ENCODE peak calls at places on chromosome 3, in four cellular contexts. R, G, L and B are unnamed samples.

GRCh38 chr3:188338081-188338480 is 184.1 kb downstream of the LPP start:
- DNase-seq in R (no peak), G (no peak), L (no peak), B (no peak)

GRCh38 chr3:197270558-197271317 is 27.7 kb downstream of the DLG1 start:
- DNase-seq in R (no peak), G (no peak), L (no peak), B (no peak)

GRCh38 chr3:193594946-193595689 is 2.1 kb downstream of the OPA1 start:
- DNase-seq in R (no peak), G (no peak), L (no peak), B (no peak)

GRCh38 chr3:49619649-49620048 is 54.5 kb upstream of the APEH start:
- DNase-seq in R (no peak), G (no peak), L (no peak), B (no peak)

GRCh38 chr3:42591811-42592210 is 1.2 kb downstream of the SS18L2 start:
- DNase-seq in R (no peak), G (no peak), L (no peak), B (no peak)

GRCh38 chr3:73577704-73578103 is 47.0 kb downstream of the PDZRN3 start:
- DNase-seq in R (no peak), G (no peak), L (no peak), B (no peak)

GRCh38 chr3:190369701-190370295 is 18.2 kb upstream of the CLDN16 start:
- DNase-seq in R (no peak), G (no peak), L (no peak), B (no peak)

GRCh38 chr3:187949093-187949820 is 204.0 kb upstream of the BCL6 start:
- DNase-seq in R (no peak), G (no peak), L (no peak), B (no peak)

GRCh38 chr3:194572944-194573491 is 60.2 kb downstream of the TMEM44 start:
- DNase-seq in R (no peak), G (no peak), L (no peak), B (no peak)

GRCh38 chr3:114365268-114365667 is 71.4 kb downstream of the TIGIT start:
- DNase-seq in R (no peak), G (no peak), L (no peak), B (no peak)

GRCh38 chr3:114374433-114374832 is 80.6 kb downstream of the TIGIT start:
- DNase-seq in R (no peak), G (no peak), L (no peak), B (no peak)

GRCh38 chr3:114365909-114366308 is 72.1 kb downstream of the TIGIT start:
- DNase-seq in R (no peak), G (no peak), L (no peak), B (no peak)

GRCh38 chr3:114376091-114376490 is 82.3 kb downstream of the TIGIT start:
- DNase-seq in R (no peak), G (no peak), L (no peak), B (no peak)

DNA sequence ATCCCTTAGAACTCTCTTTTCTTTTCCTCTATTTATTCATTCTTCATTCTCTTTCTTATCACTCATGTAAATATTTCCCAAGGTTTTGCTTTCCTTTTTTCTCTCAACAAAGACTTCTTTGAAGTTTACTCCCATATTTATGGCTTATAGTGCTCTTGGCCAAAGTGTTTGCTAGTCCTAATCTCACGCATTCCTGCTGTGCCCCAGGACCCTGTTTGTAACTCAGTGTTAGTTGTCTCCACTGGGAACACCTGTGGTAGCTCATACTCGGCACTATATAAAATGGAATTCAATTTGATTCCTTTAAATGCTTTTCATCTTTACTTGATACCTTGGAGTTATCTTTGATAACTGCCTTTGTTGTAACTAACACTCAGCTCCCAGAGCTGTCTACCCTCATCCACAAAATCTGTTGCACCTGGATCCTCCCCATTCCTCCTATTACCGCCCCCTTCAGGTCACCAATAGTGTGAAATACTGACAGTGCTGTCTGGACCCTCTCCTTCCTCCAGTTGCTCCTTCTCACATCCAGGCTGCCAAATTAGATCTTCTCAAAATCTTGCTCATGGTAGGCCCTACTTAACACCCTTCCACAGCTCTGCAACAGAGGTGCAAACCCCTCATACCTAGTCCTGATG is 76.8 kb downstream of the TIGIT start:
- DNase-seq in R (no peak), G (no peak), L (no peak), B (no peak)
- TF ChIP-seq CTCF in R (no peak), G (peak; percentile 18), L (no peak), B (no peak)

GRCh38 chr3:160225181-160226025 is at the start of gene C3orf80:
- DNase-seq in R (peak; percentile 49), G (peak; percentile 73), L (peak; percentile 77), B (peak; percentile 81)
- TF ChIP-seq CTCF in R (peak; percentile 58), G (peak; percentile 42), L (no peak), B (no peak)

GRCh38 chr3:48130321-48130881 is 57.8 kb downstream of the CDC25A start:
- DNase-seq in R (no peak), G (no peak), L (peak; percentile 29), B (no peak)
- TF ChIP-seq CTCF in R (no peak), G (no peak), L (no peak), B (no peak)

GRCh38 chr3:156814295-156814694 is 11.9 kb upstream of the LEKR1 start:
- DNase-seq in R (no peak), G (no peak), L (no peak), B (no peak)

GRCh38 chr3:156817931-156818765 is 8.0 kb upstream of the LEKR1 start:
- DNase-seq in R (no peak), G (no peak), L (no peak), B (no peak)

GRCh38 chr3:156818890-156819289 is 7.3 kb upstream of the LEKR1 start:
- DNase-seq in R (peak; percentile 44), G (no peak), L (no peak), B (peak; percentile 66)

GRCh38 chr3:156816794-156817741 is 9.1 kb upstream of the LEKR1 start:
- DNase-seq in R (peak; percentile 49), G (peak; percentile 86), L (peak; percentile 93), B (peak; percentile 99)

GRCh38 chr3:156816091-156816793 is 9.9 kb upstream of the LEKR1 start:
- DNase-seq in R (no peak), G (peak; percentile 54), L (peak; percentile 43), B (peak; percentile 71)
- TF ChIP-seq CTCF in R (no peak), G (peak; percentile 10), L (no peak), B (no peak)

GRCh38 chr3:101849714-101850326 is 506 bp downstream of the NFKBIZ start:
- DNase-seq in R (no peak), G (no peak), L (peak; percentile 43), B (no peak)

GRCh38 chr3:101847328-101847727 is 2.0 kb upstream of the NFKBIZ start:
- DNase-seq in R (no peak), G (no peak), L (no peak), B (no peak)

GRCh38 chr3:101848326-101848725 is 988 bp upstream of the NFKBIZ start:
- DNase-seq in R (no peak), G (no peak), L (no peak), B (no peak)

GRCh38 chr3:101850327-101851048 is 1.2 kb downstream of the NFKBIZ start:
- DNase-seq in R (no peak), G (peak; percentile 56), L (no peak), B (no peak)

DNA sequence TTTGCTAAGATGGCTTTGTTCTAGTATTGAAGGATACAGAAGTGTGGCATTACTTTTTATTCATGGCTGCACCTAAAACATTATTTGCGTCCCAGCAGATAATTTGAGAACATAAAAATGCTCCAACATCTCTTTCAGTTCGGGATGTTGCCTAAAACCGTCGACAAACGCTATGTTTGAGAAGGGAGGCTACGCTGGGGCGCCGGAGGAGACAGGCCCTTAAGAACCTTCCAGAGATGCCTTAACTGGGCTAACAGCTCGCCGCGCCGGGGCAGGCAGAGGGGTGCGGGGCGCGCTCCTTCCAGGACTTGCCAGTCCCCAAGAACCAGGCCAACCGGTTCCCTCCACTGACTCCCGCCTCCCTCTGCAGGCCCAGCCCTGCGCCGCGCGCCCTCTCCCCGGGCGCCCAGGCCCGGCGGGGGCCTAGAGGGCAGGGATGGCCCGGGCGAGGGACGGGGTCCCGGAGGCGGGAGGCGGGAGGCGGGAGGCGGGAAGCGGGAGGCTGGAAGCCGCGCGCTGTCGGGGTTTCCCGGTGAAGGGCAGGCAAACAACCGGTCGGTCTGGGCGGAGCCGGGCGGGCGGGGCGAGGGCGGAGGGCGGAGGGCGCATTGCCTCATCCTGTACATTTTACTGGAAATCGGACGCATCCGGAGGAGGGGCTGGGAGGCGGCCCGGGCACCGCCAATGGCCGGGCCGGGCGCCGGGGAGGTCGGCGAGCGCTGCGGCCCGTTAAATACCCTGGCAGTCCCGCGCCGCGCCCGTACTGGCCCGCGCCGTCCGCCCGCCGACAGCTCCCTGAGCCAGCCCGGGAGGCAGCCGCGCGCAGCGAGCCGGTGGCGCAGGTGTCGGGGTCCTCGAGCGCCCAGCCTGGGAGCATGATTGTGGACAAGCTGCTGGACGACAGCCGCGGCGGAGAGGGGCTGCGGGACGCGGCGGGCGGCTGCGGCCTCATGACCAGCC is at the start of gene NFKBIZ:
- DNase-seq in R (peak; percentile 91), G (peak; percentile 98), L (peak; percentile 96), B (peak; percentile 94)
- TF ChIP-seq CTCF in R (no peak), G (no peak), L (no peak), B (no peak)

GRCh38 chr3:195909294-195909644 is 918 bp upstream of the TNK2 start:
- DNase-seq in R (peak; percentile 18), G (no peak), L (no peak), B (no peak)

GRCh38 chr3:195906865-195907729 is 1.3 kb downstream of the TNK2 start:
- DNase-seq in R (no peak), G (peak; percentile 77), L (peak; percentile 62), B (peak; percentile 60)

GRCh38 chr3:195907730-195908438 is 467 bp downstream of the TNK2 start:
- DNase-seq in R (peak; percentile 20), G (peak; percentile 67), L (peak; percentile 51), B (peak; percentile 16)

GRCh38 chr3:195909645-195910498 is 1.5 kb upstream of the TNK2 start:
- DNase-seq in R (peak; percentile 82), G (peak; percentile 98), L (peak; percentile 92), B (peak; percentile 83)

DNA sequence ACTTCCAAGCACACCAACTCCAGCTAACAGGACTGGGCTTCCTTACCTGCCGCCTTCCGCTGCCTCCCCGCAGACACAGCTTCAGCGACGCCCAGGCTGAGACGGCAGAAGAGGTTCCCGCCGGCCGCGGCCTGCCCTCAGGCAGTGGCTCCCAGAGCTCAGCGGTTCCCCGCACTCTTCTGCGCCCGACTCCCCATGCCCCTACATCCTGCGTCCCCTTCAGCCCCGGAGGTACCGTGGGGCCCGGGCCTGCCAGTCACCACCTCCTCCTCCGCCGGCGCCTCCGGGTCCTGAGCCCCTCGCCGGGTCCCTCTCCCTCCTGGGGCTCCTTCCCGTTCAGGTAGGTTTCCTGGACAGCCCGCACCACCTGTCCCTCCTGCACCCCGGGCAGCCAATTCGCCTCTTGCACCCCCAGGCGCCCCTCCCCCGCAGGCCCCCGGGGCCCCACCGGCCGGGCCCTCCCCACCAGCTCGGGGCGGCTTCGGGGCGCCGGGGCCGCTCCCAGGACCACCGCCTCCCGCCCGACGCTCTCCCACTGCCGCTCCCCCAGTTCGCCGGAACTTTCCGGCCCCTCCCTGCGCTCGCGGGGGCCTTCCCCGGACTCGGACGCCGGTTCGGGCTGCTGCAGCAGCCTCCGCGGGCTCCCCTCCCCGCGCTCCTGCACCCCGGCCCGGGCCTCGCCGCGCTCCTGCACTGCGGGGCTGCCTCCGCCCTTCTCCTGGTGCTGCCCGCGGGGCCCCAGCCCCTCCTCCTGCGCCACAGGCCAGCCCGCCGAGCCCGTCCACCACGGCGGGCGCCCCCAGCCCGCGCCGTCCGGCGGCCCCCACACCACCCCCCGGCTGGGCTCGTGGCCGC is at the start of gene TNK2:
- DNase-seq in R (peak; percentile 19), G (peak; percentile 74), L (peak; percentile 47), B (peak; percentile 44)
- TF ChIP-seq CTCF in R (no peak), G (no peak), L (no peak), B (no peak)